ENCODE peak calls at places on chromosomes 11 and 22, in five cellular contexts. X is prostate gland; S is neural crest cell; O is activated CD4-positive, alpha-beta T cell treated with anti-CD3 and anti-CD28 coated beads, Interleukin-2, amount 50 U/mL, for 4 hours; F is hypothalamus. Z is an unnamed sample.
A peak's percentile ranks its signal among the peaks of the same experiment; 100 is the strongest.

GRCh38 chr22:41857160-41857859 is 24.4 kb downstream of the SREBF2 start:
- DNase-seq in O (peak; percentile 79), S (peak; percentile 33), F (no peak), X (peak; percentile 29), Z (peak; percentile 63)

GRCh38 chr22:30305519-30305905 is 16.2 kb upstream of the CASTOR1 start:
- DNase-seq in O (no peak), F (no peak), S (no peak), X (no peak), Z (peak; percentile 73)

GRCh38 chr11:7514099-7514725 is 413 bp downstream of the PPFIBP2 start:
- DNase-seq in O (no peak), S (peak; percentile 16), F (no peak), X (peak; percentile 49), Z (no peak)

GRCh38 chr11:117426297-117426685 is 98.6 kb downstream of the CEP164 start:
- DNase-seq in F (peak; percentile 59), O (peak; percentile 54), X (peak; percentile 35), S (peak; percentile 97), Z (peak; percentile 25)

GRCh38 chr11:124315052-124315451 is 1.3 kb upstream of the OR8D1 start:
- DNase-seq in S (no peak), X (no peak), O (no peak), F (no peak), Z (no peak)

GRCh38 chr22:49402169-49402568 is 425.5 kb downstream of the BRD1 start:
- DNase-seq in X (no peak), F (no peak), S (no peak), O (no peak), Z (no peak)

GRCh38 chr11:38130514-38130913 is 1532.5 kb upstream of the RAG2 start:
- DNase-seq in X (no peak), F (no peak), O (no peak), S (no peak), Z (no peak)

GRCh38 chr22:31250740-31251330 is 38.7 kb downstream of the LIMK2 start:
- DNase-seq in O (no peak), F (no peak), S (no peak), X (peak; percentile 70), Z (no peak)

GRCh38 chr11:105153392-105153791 is 13.8 kb upstream of the CARD18 start:
- DNase-seq in X (no peak), S (no peak), F (no peak), O (no peak), Z (no peak)

GRCh38 chr11:33857924-33858323 is 34.0 kb downstream of the LMO2 start:
- DNase-seq in F (peak; percentile 56), S (peak; percentile 82), O (peak; percentile 70), X (peak; percentile 57), Z (peak; percentile 54)

GRCh38 chr11:117457835-117458234 is 130.2 kb downstream of the CEP164 start:
- DNase-seq in X (no peak), S (no peak), F (no peak), O (no peak), Z (no peak)

GRCh38 chr11:112345708-112346107 is 85.0 kb upstream of the PLET1 start:
- DNase-seq in X (no peak), F (no peak), S (no peak), O (no peak), Z (no peak)

GRCh38 chr11:416757-417621 is 2.2 kb upstream of the SIGIRR start:
- DNase-seq in O (no peak), X (peak; percentile 48), F (no peak), S (no peak), Z (no peak)

GRCh38 chr11:80970016-80970516 is 1529.2 kb upstream of the TENM4 start:
- DNase-seq in O (no peak), S (no peak), X (no peak), F (no peak), Z (no peak)

GRCh38 chr11:86499723-86500129 is 125.0 kb downstream of the CCDC81 start:
- DNase-seq in O (no peak), X (no peak), F (no peak), S (no peak), Z (no peak)

GRCh38 chr22:32355760-32356159 is 1.9 kb upstream of the RFPL3 start:
- DNase-seq in S (no peak), F (no peak), X (no peak), O (no peak), Z (no peak)

GRCh38 chr11:109697140-109697843 is 275.3 kb downstream of the C11orf87 start:
- DNase-seq in X (no peak), O (no peak), S (peak; percentile 2), F (no peak), Z (no peak)

GRCh38 chr11:66100272-66101037 is 30.4 kb downstream of the PACS1 start:
- DNase-seq in S (no peak), O (peak; percentile 48), X (peak; percentile 77), F (peak; percentile 31), Z (peak; percentile 49)

GRCh38 chr11:91308069-91308468 is 916.5 kb upstream of the FAT3 start:
- DNase-seq in F (no peak), X (no peak), S (no peak), O (no peak), Z (no peak)

GRCh38 chr11:8671242-8671641 is 11.2 kb downstream of the TRIM66 start:
- DNase-seq in O (no peak), X (no peak), F (peak; percentile 46), S (peak; percentile 40), Z (no peak)

GRCh38 chr11:8262552-8263108 is 1.0 kb downstream of the LMO1 start:
- DNase-seq in X (peak; percentile 14), S (peak; percentile 60), O (no peak), F (no peak), Z (peak; percentile 40)

GRCh38 chr11:121426476-121427454 is 25.3 kb upstream of the SORL1 start:
- DNase-seq in O (no peak), X (no peak), S (peak; percentile 26), F (peak; percentile 33), Z (no peak)

GRCh38 chr11:66607126-66607834 is 9.2 kb upstream of the RBM14 start:
- DNase-seq in S (no peak), X (peak; percentile 84), F (peak; percentile 70), O (no peak), Z (peak; percentile 66)

GRCh38 chr11:45560153-45560934 is 105.1 kb downstream of the CHST1 start:
- DNase-seq in S (no peak), O (no peak), F (no peak), X (no peak), Z (peak; percentile 63)

GRCh38 chr11:13465909-13466371 is 2.9 kb upstream of the BTBD10 start:
- DNase-seq in S (no peak), X (no peak), F (no peak), O (no peak), Z (no peak)

GRCh38 chr11:93498099-93499040 is 44.8 kb downstream of the SMCO4 start:
- DNase-seq in F (no peak), S (no peak), O (no peak), X (no peak), Z (no peak)

GRCh38 chr11:79265756-79266322 is 175.0 kb downstream of the TENM4 start:
- DNase-seq in O (no peak), F (no peak), X (no peak), S (no peak), Z (no peak)

GRCh38 chr22:41902932-41903421 is 11.9 kb downstream of the SHISA8 start:
- DNase-seq in O (no peak), X (peak; percentile 34), S (no peak), F (no peak), Z (peak; percentile 62)

GRCh38 chr11:84993386-84993785 is 633.8 kb downstream of the DLG2 start:
- DNase-seq in S (no peak), F (no peak), X (no peak), O (no peak), Z (no peak)

GRCh38 chr11:101363706-101364275 is 220.0 kb downstream of the TRPC6 start:
- DNase-seq in F (no peak), S (no peak), O (no peak), X (no peak), Z (no peak)

GRCh38 chr22:23180893-23181762 is 819 bp downstream of the BCR start:
- DNase-seq in X (no peak), F (no peak), S (no peak), O (no peak), Z (no peak)

GRCh38 chr11:95563173-95563572 is 226.4 kb downstream of the FAM76B start:
- DNase-seq in F (no peak), S (no peak), X (no peak), O (no peak), Z (no peak)

GRCh38 chr11:64844330-64845124 is at the start of gene CDC42BPG:
- DNase-seq in O (peak; percentile 52), F (no peak), X (peak; percentile 90), S (peak; percentile 58), Z (peak; percentile 37)

GRCh38 chr11:15170698-15171097 is 56.0 kb downstream of the INSC start:
- DNase-seq in X (no peak), O (no peak), S (no peak), F (no peak), Z (no peak)

GRCh38 chr22:47547239-47547661 is 784.8 kb downstream of the TBC1D22A start:
- DNase-seq in S (no peak), X (no peak), O (no peak), F (no peak), Z (no peak)

GRCh38 chr22:40583058-40583741 is 53.3 kb downstream of the MRTFA start:
- DNase-seq in X (no peak), F (no peak), S (no peak), O (no peak), Z (no peak)

GRCh38 chr11:2135648-2136201 is 3.5 kb downstream of the IGF2 start:
- DNase-seq in O (no peak), S (no peak), F (no peak), X (no peak), Z (no peak)